ENCODE peak calls at places on chromosomes 5 and 9, in five cellular contexts. W is HCT116, Y is SK-N-SH, L is NT2/D1, R is HepG2. H is an unnamed sample.

GRCh38 chr5:41156739-41157138 is 56.6 kb downstream of the C6 start:
- DNase-seq in W (no peak), Y (no peak), L (no peak), R (no peak), H (no peak)

GRCh38 chr5:140595538-140595937 is 30.9 kb downstream of the SLC35A4 start:
- DNase-seq in W (no peak), Y (no peak), L (no peak), R (peak; percentile 36), H (no peak)

GRCh38 chr5:98774192-98775046 is 956 bp downstream of the RGMB start:
- DNase-seq in W (no peak), Y (peak; percentile 70), L (no peak), R (peak; percentile 61), H (no peak)

GRCh38 chr5:134091626-134092121 is 22.8 kb upstream of the TCF7 start:
- DNase-seq in W (no peak), Y (no peak), L (no peak), R (peak; percentile 80), H (no peak)

GRCh38 chr9:4567601-4568000 is 77.3 kb downstream of the SLC1A1 start:
- DNase-seq in W (no peak), Y (no peak), L (no peak), R (no peak), H (no peak)

GRCh38 chr5:39208471-39208870 is 10.9 kb downstream of the FYB1 start:
- DNase-seq in W (no peak), Y (no peak), L (no peak), R (no peak), H (no peak)

GRCh38 chr5:176947847-176948246 is 48.7 kb upstream of the HK3 start:
- DNase-seq in W (no peak), Y (no peak), L (no peak), R (no peak), H (no peak)

GRCh38 chr5:179275941-179276837 is 69.1 kb downstream of the ADAMTS2 start:
- DNase-seq in W (no peak), Y (no peak), L (no peak), R (peak; percentile 26), H (no peak)

GRCh38 chr5:176812269-176813259 is 2.2 kb downstream of the UNC5A start:
- DNase-seq in W (no peak), Y (peak; percentile 91), L (no peak), R (peak; percentile 39), H (no peak)

GRCh38 chr5:140546851-140547507 is 483 bp upstream of the EIF4EBP3 start:
- DNase-seq in W (no peak), Y (no peak), L (no peak), R (peak; percentile 66), H (no peak)

GRCh38 chr5:160269017-160269416 is 39.7 kb downstream of the FABP6 start:
- DNase-seq in W (no peak), Y (peak; percentile 51), L (no peak), R (no peak), H (no peak)

GRCh38 chr9:137464291-137464999 is 5.3 kb upstream of the NSMF start:
- DNase-seq in W (no peak), Y (no peak), L (no peak), R (no peak), H (no peak)

GRCh38 chr5:17444496-17444895 is 53.5 kb upstream of the TAF11L2 start:
- DNase-seq in W (no peak), Y (no peak), L (no peak), R (no peak), H (no peak)

GRCh38 chr5:148913985-148914421 is 87.6 kb downstream of the ADRB2 start:
- DNase-seq in W (no peak), Y (no peak), L (peak; percentile 22), R (peak; percentile 4), H (no peak)

GRCh38 chr5:14909369-14909768 is 37.8 kb upstream of the ANKH start:
- DNase-seq in W (no peak), Y (no peak), L (no peak), R (no peak), H (no peak)

GRCh38 chr9:133484671-133485437 is 6.0 kb upstream of the SLC2A6 start:
- DNase-seq in W (no peak), Y (peak; percentile 71), L (no peak), R (no peak), H (no peak)

GRCh38 chr5:1833264-1834021 is 32.2 kb downstream of the NDUFS6 start:
- DNase-seq in W (no peak), Y (peak; percentile 29), L (no peak), R (no peak), H (no peak)

GRCh38 chr9:88691811-88692210 is 156.8 kb downstream of the NXNL2 start:
- DNase-seq in W (no peak), Y (no peak), L (no peak), R (no peak), H (no peak)

GRCh38 chr9:89178162-89179120 is at the start of gene SHC3:
- DNase-seq in W (no peak), Y (peak; percentile 70), L (peak; percentile 68), R (no peak), H (no peak)

GRCh38 chr5:115831163-115831768 is 10.1 kb downstream of the ATG12 start:
- DNase-seq in W (no peak), Y (peak; percentile 46), L (no peak), R (peak; percentile 57), H (no peak)

GRCh38 chr9:92404437-92404836 is at the start of gene OGN:
- DNase-seq in W (no peak), Y (no peak), L (no peak), R (no peak), H (no peak)

GRCh38 chr9:87149794-87150193 is 202.5 kb upstream of the GAS1 start:
- DNase-seq in W (no peak), Y (no peak), L (no peak), R (no peak), H (no peak)

GRCh38 chr5:16787278-16787677 is 148.8 kb downstream of the MYO10 start:
- DNase-seq in W (no peak), Y (peak; percentile 34), L (no peak), R (no peak), H (no peak)

GRCh38 chr5:79806741-79807140 is 117.1 kb downstream of the CMYA5 start:
- DNase-seq in W (no peak), Y (no peak), L (no peak), R (no peak), H (no peak)

GRCh38 chr5:32990593-32991415 is 279.7 kb downstream of the NPR3 start:
- DNase-seq in W (no peak), Y (no peak), L (no peak), R (no peak), H (no peak)

GRCh38 chr5:37121465-37121864 is 127.7 kb downstream of the CPLANE1 start:
- DNase-seq in W (no peak), Y (no peak), L (no peak), R (no peak), H (no peak)

GRCh38 chr9:81498576-81498975 is 190.8 kb downstream of the TLE1 start:
- DNase-seq in W (no peak), Y (no peak), L (no peak), R (no peak), H (no peak)

GRCh38 chr5:174692982-174693422 is 31.4 kb upstream of the MSX2 start:
- DNase-seq in W (no peak), Y (peak; percentile 55), L (peak; percentile 54), R (no peak), H (no peak)

GRCh38 chr9:126854734-126855133 is 5.7 kb upstream of the ZBTB34 start:
- DNase-seq in W (no peak), Y (no peak), L (no peak), R (peak; percentile 39), H (no peak)

GRCh38 chr5:5275211-5275610 is 135.1 kb downstream of the ADAMTS16 start:
- DNase-seq in W (no peak), Y (no peak), L (no peak), R (no peak), H (no peak)

GRCh38 chr5:17401509-17402290 is 96.3 kb upstream of the TAF11L2 start:
- DNase-seq in W (no peak), Y (no peak), L (no peak), R (no peak), H (no peak)

DNA sequence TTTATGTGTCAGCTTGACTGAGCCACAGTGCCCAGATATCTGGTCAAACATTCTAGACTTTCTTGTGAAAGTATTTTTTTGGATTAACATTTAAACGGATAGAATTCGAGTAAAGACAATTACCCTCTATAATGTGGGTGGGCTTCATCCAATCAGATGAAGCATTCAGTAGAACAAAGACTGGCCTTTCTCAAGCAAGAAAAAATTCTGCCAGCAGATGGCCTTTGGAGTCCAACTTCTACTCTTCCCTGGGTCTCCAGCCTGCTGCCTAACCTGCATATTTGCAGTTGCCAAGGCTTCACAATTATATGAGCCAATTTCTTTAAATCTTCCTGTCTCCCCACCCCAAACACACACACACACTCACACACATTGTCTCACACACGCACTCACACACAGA is 86.4 kb downstream of the MED10 start:
- DNase-seq in W (peak; percentile 12), Y (no peak), L (peak; percentile 11), R (peak; percentile 38), H (no peak)
- TF ChIP-seq YY1 in W (no peak), Y (no peak), L (no peak), R (no peak), H (no peak)

GRCh38 chr9:2291980-2292704 is 277.0 kb downstream of the SMARCA2 start:
- DNase-seq in W (no peak), Y (no peak), L (no peak), R (no peak), H (no peak)
- TF ChIP-seq YY1 in W (no peak), Y (no peak), L (no peak), R (no peak), H (no peak)

DNA sequence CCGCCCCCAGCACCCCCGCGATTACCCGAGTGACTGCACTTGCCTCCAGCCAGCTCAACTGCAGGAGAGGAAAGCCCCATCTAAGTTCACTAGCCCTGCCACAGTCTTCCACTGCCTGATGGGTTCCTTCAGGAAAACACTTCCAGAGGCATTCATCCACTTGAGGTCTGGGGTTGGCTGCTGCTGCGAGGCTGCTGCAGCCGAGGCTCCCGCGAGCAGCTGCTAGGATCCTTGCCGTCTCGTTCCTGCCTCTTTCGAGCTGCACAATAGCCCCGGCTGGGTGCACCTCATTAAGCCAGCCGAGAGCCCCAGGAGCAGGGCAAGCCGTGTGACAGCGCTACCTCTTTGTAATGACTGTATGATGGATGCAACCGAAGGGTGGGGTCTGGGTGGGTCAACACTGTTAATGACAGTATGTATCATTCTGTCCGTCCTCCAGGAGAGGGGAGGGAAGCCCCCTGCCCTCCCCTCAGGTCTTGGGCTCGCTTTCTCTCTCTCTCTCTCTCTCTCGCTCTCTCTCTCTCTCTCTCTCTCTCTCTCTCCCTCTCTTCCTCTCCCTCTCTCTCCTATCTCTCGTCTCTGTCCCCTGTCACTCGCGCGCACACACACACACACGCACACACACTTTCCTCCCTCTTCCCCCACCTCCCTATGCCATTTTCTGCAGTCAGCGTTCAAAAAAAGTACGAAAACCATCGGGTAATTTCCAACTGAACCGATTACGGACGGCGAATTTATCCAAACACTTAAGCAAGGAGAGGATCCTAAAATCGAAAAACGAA is 24.4 kb upstream of the ELAVL2 start:
- DNase-seq in W (no peak), Y (peak; percentile 53), L (no peak), R (no peak), H (no peak)
- TF ChIP-seq YY1 in W (no peak), Y (no peak), L (no peak), R (no peak), H (no peak)

GRCh38 chr9:35510366-35510744 is 20.4 kb downstream of the RUSC2 start:
- DNase-seq in W (no peak), Y (no peak), L (no peak), R (no peak), H (no peak)

GRCh38 chr9:35511453-35511852 is 21.5 kb downstream of the RUSC2 start:
- DNase-seq in W (no peak), Y (no peak), L (no peak), R (no peak), H (no peak)

GRCh38 chr9:35508069-35508468 is 18.2 kb downstream of the RUSC2 start:
- DNase-seq in W (no peak), Y (no peak), L (no peak), R (no peak), H (no peak)

GRCh38 chr9:35506359-35506758 is 16.4 kb downstream of the RUSC2 start:
- DNase-seq in W (no peak), Y (no peak), L (no peak), R (no peak), H (no peak)

GRCh38 chr9:35510745-35511428 is 21.0 kb downstream of the RUSC2 start:
- DNase-seq in W (peak; percentile 73), Y (no peak), L (no peak), R (peak; percentile 88), H (no peak)
- TF ChIP-seq YY1 in W (no peak), Y (no peak), L (no peak), R (no peak), H (no peak)